ENCODE peak calls at places on chromosomes 6 and 20, in four cellular contexts. A, S, K and H are unnamed samples.

GRCh38 chr6:13217206-13217905 is 111.0 kb downstream of the TBC1D7 start:
- DNase-seq in A (no peak), S (no peak), K (peak), H (no peak)

GRCh38 chr6:110472739-110473138 is 3.7 kb downstream of the SLC22A16 start:
- DNase-seq in A (no peak), S (no peak), K (no peak), H (no peak)

GRCh38 chr6:18119236-18119635 is 3.2 kb downstream of the NHLRC1 start:
- DNase-seq in A (no peak), S (no peak), K (no peak), H (no peak)

GRCh38 chr20:1535420-1536175 is 21.9 kb downstream of the SIRPD start:
- DNase-seq in A (no peak), S (no peak), K (no peak), H (no peak)

GRCh38 chr6:1164600-1164999 is 147.3 kb upstream of the FOXQ1 start:
- DNase-seq in A (no peak), S (no peak), K (no peak), H (no peak)

GRCh38 chr20:22578221-22579118 is 5.9 kb downstream of the FOXA2 start:
- DNase-seq in A (peak), S (no peak), K (no peak), H (no peak)

GRCh38 chr6:168239374-168239773 is 80.2 kb downstream of the DACT2 start:
- DNase-seq in A (no peak), S (no peak), K (peak), H (no peak)

GRCh38 chr20:62069741-62070216 is 4.1 kb upstream of the TAF4 start:
- DNase-seq in A (no peak), S (no peak), K (peak), H (no peak)

GRCh38 chr6:105985816-105986632 is 100.1 kb upstream of the PRDM1 start:
- DNase-seq in A (no peak), S (no peak), K (no peak), H (no peak)

GRCh38 chr20:62891111-62891510 is 29.5 kb upstream of the TCFL5 start:
- DNase-seq in A (no peak), S (no peak), K (peak), H (peak)

GRCh38 chr20:42277203-42277602 is 659.0 kb upstream of the CHD6 start:
- DNase-seq in A (no peak), S (no peak), K (no peak), H (no peak)

GRCh38 chr6:135922746-135923145 is 71.2 kb downstream of the PDE7B start:
- DNase-seq in A (no peak), S (no peak), K (peak), H (no peak)

GRCh38 chr6:1607557-1608221 is 2.0 kb upstream of the FOXC1 start:
- DNase-seq in A (peak), S (no peak), K (peak), H (peak)

GRCh38 chr6:6659600-6660327 is 71.2 kb downstream of the LY86 start:
- DNase-seq in A (no peak), S (no peak), K (no peak), H (no peak)